ENCODE peak calls at places on chromosomes 1 and 21, in eight cellular contexts. Q is aorta, Z is fibroblast of villous mesenchyme, J is kidney glomerular epithelial cell, I is pancreas, X is astrocyte of the spinal cord, T is HFFc6, F is right cardiac atrium. D is an unnamed sample.

GRCh38 chr1:227317541-227318002 is 720 bp downstream of the CDC42BPA start:
- DNase-seq in Q (peak), F (no peak), I (peak), J (peak), T (peak), Z (peak), X (peak), D (peak)

GRCh38 chr1:54110991-54111390 is 41.8 kb downstream of the CDCP2 start:
- DNase-seq in X (no peak), J (no peak), Q (no peak), Z (no peak), I (no peak), T (no peak), F (no peak), D (no peak)

GRCh38 chr21:42440187-42440792 is 36.6 kb downstream of the UBASH3A start:
- DNase-seq in J (no peak), Z (no peak), I (no peak), X (no peak), T (no peak), Q (no peak), F (no peak), D (no peak)

GRCh38 chr1:171433451-171433850 is 51.9 kb upstream of the PRRC2C start:
- DNase-seq in Z (peak), I (no peak), J (peak), X (peak), F (no peak), T (no peak), Q (no peak), D (peak)

GRCh38 chr1:84946631-84947030 is 50.3 kb downstream of the MCOLN2 start:
- DNase-seq in Z (peak), J (no peak), Q (no peak), I (no peak), T (peak), F (no peak), X (peak), D (peak)

GRCh38 chr1:11929849-11930248 is 3.6 kb upstream of the KIAA2013 start:
- DNase-seq in I (no peak), Q (no peak), F (peak), X (peak), T (peak), J (no peak), Z (peak), D (peak)

GRCh38 chr1:84969489-84970250 is 27.2 kb downstream of the MCOLN2 start:
- DNase-seq in F (no peak), Q (no peak), I (no peak), J (no peak), X (no peak), T (no peak), Z (no peak), D (no peak)

GRCh38 chr1:168468042-168468809 is 75.6 kb downstream of the XCL2 start:
- DNase-seq in I (no peak), Z (no peak), X (no peak), Q (no peak), J (peak), F (no peak), T (peak), D (no peak)

GRCh38 chr1:214331827-214332423 is 51.0 kb downstream of the SMYD2 start:
- DNase-seq in Q (no peak), T (peak), F (no peak), X (peak), Z (peak), I (no peak), J (peak), D (peak)

GRCh38 chr1:21077085-21077484 is 99.6 kb downstream of the EIF4G3 start:
- DNase-seq in F (no peak), T (peak), I (no peak), Q (no peak), J (no peak), X (peak), Z (peak), D (peak)

GRCh38 chr1:217660353-217661062 is 29.4 kb downstream of the SPATA17 start:
- DNase-seq in X (peak), Z (peak), F (no peak), T (peak), J (peak), I (no peak), Q (no peak), D (peak)

GRCh38 chr1:88890790-88891317 is 513 bp downstream of the GTF2B start:
- DNase-seq in Z (peak), T (peak), X (peak), I (no peak), Q (no peak), F (no peak), J (no peak), D (peak)

GRCh38 chr1:101444873-101445618 is 208.2 kb downstream of the S1PR1 start:
- DNase-seq in T (no peak), Z (no peak), X (no peak), F (no peak), I (no peak), Q (no peak), J (no peak), D (no peak)

GRCh38 chr1:89306273-89306672 is 33.6 kb upstream of the GBP5 start:
- DNase-seq in Z (no peak), X (no peak), I (no peak), T (no peak), Q (no peak), F (no peak), J (no peak), D (no peak)

GRCh38 chr1:216702170-216702569 is 21.1 kb downstream of the ESRRG start:
- DNase-seq in X (no peak), J (no peak), Q (no peak), I (no peak), Z (no peak), F (no peak), T (no peak), D (no peak)

GRCh38 chr21:44089001-44089911 is 17.9 kb upstream of the PWP2 start:
- DNase-seq in T (no peak), F (peak), Z (no peak), J (no peak), I (no peak), X (no peak), Q (peak), D (no peak)

GRCh38 chr1:28887835-28888682 is 26.3 kb upstream of the EPB41 start:
- DNase-seq in X (no peak), F (peak), I (peak), Q (no peak), J (no peak), T (no peak), Z (no peak), D (peak)

GRCh38 chr1:205534444-205534985 is 30.0 kb downstream of the CDK18 start:
- DNase-seq in I (no peak), J (no peak), Q (peak), X (no peak), T (no peak), Z (no peak), F (no peak), D (no peak)

GRCh38 chr1:226655251-226656163 is 83.6 kb downstream of the ITPKB start:
- DNase-seq in F (no peak), X (no peak), Q (peak), J (no peak), Z (no peak), T (no peak), I (peak), D (peak)

GRCh38 chr1:221284028-221284427 is 404.8 kb downstream of the HLX start:
- DNase-seq in T (peak), X (peak), Q (no peak), J (peak), F (no peak), Z (peak), I (no peak), D (peak)

GRCh38 chr1:24727490-24728214 is 17.6 kb upstream of the CLIC4 start:
- DNase-seq in F (peak), X (peak), I (no peak), Q (peak), J (no peak), Z (peak), T (peak), D (peak)

GRCh38 chr1:210978316-210978993 is 155.5 kb downstream of the KCNH1 start:
- DNase-seq in J (peak), Q (no peak), X (no peak), I (no peak), T (no peak), F (no peak), Z (no peak), D (no peak)

GRCh38 chr1:51990478-51990965 is at the start of gene RAB3B:
- DNase-seq in Q (peak), J (peak), Z (peak), I (peak), F (peak), T (peak), X (peak), D (peak)

D was measured in choroid plexus epithelial cell.